ENCODE peak calls at places on chromosomes 2 and 18, in five cellular contexts. One of them, this sample, is unnamed.

GRCh38 chr18:61949946-61950345 is 57.1 kb upstream of the RNF152 start:
- DNase-seq in ELF-1: peak; percentile 18
- DNase-seq in heart right ventricle: no peak
- DNase-seq in mucosa of descending colon: no peak
- DNase-seq in BE2C: no peak
- DNase-seq in this sample: no peak

GRCh38 chr2:152506843-152507242 is 171.9 kb downstream of the FMNL2 start:
- DNase-seq in BE2C: no peak
- DNase-seq in heart right ventricle: no peak
- DNase-seq in mucosa of descending colon: no peak
- DNase-seq in ELF-1: no peak
- DNase-seq in this sample: no peak

GRCh38 chr2:32738939-32739338 is 111.1 kb downstream of the TTC27 start:
- DNase-seq in ELF-1: no peak
- DNase-seq in mucosa of descending colon: no peak
- DNase-seq in BE2C: no peak
- DNase-seq in heart right ventricle: no peak
- DNase-seq in this sample: no peak

GRCh38 chr2:236718207-236718992 is 148.8 kb downstream of the ACKR3 start:
- DNase-seq in BE2C: no peak
- DNase-seq in ELF-1: no peak
- DNase-seq in mucosa of descending colon: no peak
- DNase-seq in heart right ventricle: no peak
- DNase-seq in this sample: no peak

GRCh38 chr2:64141711-64142405 is 2.4 kb downstream of the PELI1 start:
- DNase-seq in heart right ventricle: no peak
- DNase-seq in ELF-1: no peak
- DNase-seq in mucosa of descending colon: no peak
- DNase-seq in BE2C: no peak
- DNase-seq in this sample: no peak

GRCh38 chr18:55903911-55904310 is 315.9 kb upstream of the TCF4 start:
- DNase-seq in mucosa of descending colon: no peak
- DNase-seq in BE2C: no peak
- DNase-seq in heart right ventricle: no peak
- DNase-seq in ELF-1: no peak
- DNase-seq in this sample: no peak

GRCh38 chr18:68817584-68817983 is 19.7 kb downstream of the CCDC102B start:
- DNase-seq in heart right ventricle: no peak
- DNase-seq in ELF-1: no peak
- DNase-seq in mucosa of descending colon: no peak
- DNase-seq in BE2C: no peak
- DNase-seq in this sample: no peak

GRCh38 chr2:64350996-64351395 is 103.0 kb upstream of the LGALSL start:
- DNase-seq in heart right ventricle: no peak
- DNase-seq in ELF-1: no peak
- DNase-seq in BE2C: no peak
- DNase-seq in mucosa of descending colon: no peak
- DNase-seq in this sample: no peak

GRCh38 chr2:41414486-41415230 is 633.2 kb upstream of the PKDCC start:
- DNase-seq in ELF-1: peak; percentile 44
- DNase-seq in heart right ventricle: no peak
- DNase-seq in BE2C: peak; percentile 44
- DNase-seq in mucosa of descending colon: no peak
- DNase-seq in this sample: no peak

GRCh38 chr18:13436596-13436995 is 218.0 kb downstream of the LDLRAD4 start:
- DNase-seq in ELF-1: no peak
- DNase-seq in heart right ventricle: no peak
- DNase-seq in BE2C: no peak
- DNase-seq in mucosa of descending colon: no peak
- DNase-seq in this sample: no peak

GRCh38 chr18:32343634-32344033 is 127.0 kb downstream of the GAREM1 start:
- DNase-seq in ELF-1: no peak
- DNase-seq in heart right ventricle: no peak
- DNase-seq in BE2C: no peak
- DNase-seq in mucosa of descending colon: no peak
- DNase-seq in this sample: no peak

GRCh38 chr18:8747440-8747937 is 42.1 kb downstream of the MTCL1 start:
- DNase-seq in ELF-1: no peak
- DNase-seq in heart right ventricle: no peak
- DNase-seq in BE2C: no peak
- DNase-seq in mucosa of descending colon: no peak
- DNase-seq in this sample: no peak

GRCh38 chr18:62877448-62878221 is 162.3 kb downstream of the PHLPP1 start:
- DNase-seq in heart right ventricle: no peak
- DNase-seq in ELF-1: peak; percentile 78
- DNase-seq in BE2C: no peak
- DNase-seq in mucosa of descending colon: no peak
- DNase-seq in this sample: no peak

GRCh38 chr2:16675781-16676180 is 10.1 kb upstream of the CYRIA start:
- DNase-seq in ELF-1: no peak
- DNase-seq in mucosa of descending colon: no peak
- DNase-seq in heart right ventricle: no peak
- DNase-seq in BE2C: no peak
- DNase-seq in this sample: no peak

GRCh38 chr2:7429733-7430132 is 512.5 kb downstream of the RNF144A start:
- DNase-seq in mucosa of descending colon: no peak
- DNase-seq in heart right ventricle: no peak
- DNase-seq in BE2C: no peak
- DNase-seq in ELF-1: no peak
- DNase-seq in this sample: no peak

GRCh38 chr2:219398721-219399333 is 11.1 kb upstream of the DNPEP start:
- DNase-seq in heart right ventricle: no peak
- DNase-seq in BE2C: no peak
- DNase-seq in ELF-1: no peak
- DNase-seq in mucosa of descending colon: no peak
- DNase-seq in this sample: no peak

GRCh38 chr2:86622878-86623548 is 652 bp downstream of the RNF103 start:
- DNase-seq in mucosa of descending colon: peak; percentile 77
- DNase-seq in heart right ventricle: peak; percentile 69
- DNase-seq in ELF-1: peak; percentile 32
- DNase-seq in BE2C: peak; percentile 29
- DNase-seq in this sample: peak; percentile 79

GRCh38 chr2:189118386-189118785 is 61.2 kb downstream of the COL5A2 start:
- DNase-seq in BE2C: no peak
- DNase-seq in ELF-1: no peak
- DNase-seq in mucosa of descending colon: no peak
- DNase-seq in heart right ventricle: no peak
- DNase-seq in this sample: no peak

GRCh38 chr2:144489315-144489920 is 30.5 kb downstream of the ZEB2 start:
- DNase-seq in mucosa of descending colon: no peak
- DNase-seq in heart right ventricle: no peak
- DNase-seq in BE2C: no peak
- DNase-seq in ELF-1: no peak
- DNase-seq in this sample: no peak

GRCh38 chr2:55518846-55519167 is 711 bp upstream of the CFAP36 start:
- DNase-seq in mucosa of descending colon: no peak
- DNase-seq in heart right ventricle: no peak
- DNase-seq in BE2C: no peak
- DNase-seq in ELF-1: peak; percentile 73
- DNase-seq in this sample: no peak

GRCh38 chr2:147405651-147406050 is 439.2 kb upstream of the ACVR2A start:
- DNase-seq in mucosa of descending colon: no peak
- DNase-seq in ELF-1: no peak
- DNase-seq in heart right ventricle: no peak
- DNase-seq in BE2C: no peak
- DNase-seq in this sample: no peak

GRCh38 chr2:190396264-190396663 is 11.9 kb upstream of the MFSD6 start:
- DNase-seq in ELF-1: no peak
- DNase-seq in mucosa of descending colon: no peak
- DNase-seq in BE2C: no peak
- DNase-seq in heart right ventricle: no peak
- DNase-seq in this sample: no peak